ENCODE peak calls at places on chromosomes 16 and 17, in ten cellular contexts. One of them, this sample, is unnamed.

GRCh38 chr16:88938933-88939813 is 37.8 kb downstream of the CBFA2T3 start:
- DNase-seq in neural progenitor cell: no peak
- DNase-seq in B cell: no peak
- DNase-seq in fibroblast of the aortic adventitia: no peak
- DNase-seq in lower lobe of right lung: no peak
- DNase-seq in astrocyte: no peak
- DNase-seq in adrenal gland: no peak
- DNase-seq in uterus: no peak
- DNase-seq in heart left ventricle: peak
- DNase-seq in kidney epithelial cell: no peak
- DNase-seq in this sample: no peak

GRCh38 chr16:16016388-16016964 is 67.1 kb downstream of the ABCC1 start:
- DNase-seq in lower lobe of right lung: no peak
- DNase-seq in B cell: no peak
- DNase-seq in fibroblast of the aortic adventitia: no peak
- DNase-seq in neural progenitor cell: no peak
- DNase-seq in astrocyte: no peak
- DNase-seq in uterus: no peak
- DNase-seq in heart left ventricle: no peak
- DNase-seq in kidney epithelial cell: no peak
- DNase-seq in adrenal gland: no peak
- DNase-seq in this sample: no peak

GRCh38 chr17:44877121-44877520 is 22.1 kb downstream of the EFTUD2 start:
- DNase-seq in neural progenitor cell: no peak
- DNase-seq in fibroblast of the aortic adventitia: no peak
- DNase-seq in heart left ventricle: no peak
- DNase-seq in adrenal gland: no peak
- DNase-seq in astrocyte: no peak
- DNase-seq in uterus: no peak
- DNase-seq in kidney epithelial cell: no peak
- DNase-seq in lower lobe of right lung: no peak
- DNase-seq in B cell: no peak
- DNase-seq in this sample: no peak

GRCh38 chr17:71792966-71793365 is 327.9 kb upstream of the SOX9 start:
- DNase-seq in neural progenitor cell: peak
- DNase-seq in B cell: no peak
- DNase-seq in heart left ventricle: no peak
- DNase-seq in kidney epithelial cell: peak
- DNase-seq in uterus: no peak
- DNase-seq in adrenal gland: no peak
- DNase-seq in fibroblast of the aortic adventitia: peak
- DNase-seq in astrocyte: peak
- DNase-seq in lower lobe of right lung: no peak
- DNase-seq in this sample: peak

GRCh38 chr17:70159980-70160379 is 9.4 kb upstream of the KCNJ2 start:
- DNase-seq in astrocyte: no peak
- DNase-seq in B cell: no peak
- DNase-seq in heart left ventricle: no peak
- DNase-seq in uterus: no peak
- DNase-seq in lower lobe of right lung: no peak
- DNase-seq in adrenal gland: no peak
- DNase-seq in fibroblast of the aortic adventitia: peak
- DNase-seq in neural progenitor cell: no peak
- DNase-seq in kidney epithelial cell: no peak
- DNase-seq in this sample: no peak

GRCh38 chr17:59542960-59543635 is 22.3 kb upstream of the DHX40 start:
- DNase-seq in kidney epithelial cell: no peak
- DNase-seq in B cell: no peak
- DNase-seq in fibroblast of the aortic adventitia: no peak
- DNase-seq in heart left ventricle: no peak
- DNase-seq in adrenal gland: no peak
- DNase-seq in lower lobe of right lung: no peak
- DNase-seq in neural progenitor cell: no peak
- DNase-seq in uterus: no peak
- DNase-seq in astrocyte: no peak
- DNase-seq in this sample: no peak

GRCh38 chr16:67943619-67944503 is at the start of gene LCAT:
- DNase-seq in lower lobe of right lung: no peak
- DNase-seq in B cell: no peak
- DNase-seq in adrenal gland: peak
- DNase-seq in uterus: no peak
- DNase-seq in astrocyte: no peak
- DNase-seq in neural progenitor cell: peak
- DNase-seq in kidney epithelial cell: no peak
- DNase-seq in fibroblast of the aortic adventitia: peak
- DNase-seq in heart left ventricle: peak
- DNase-seq in this sample: no peak

GRCh38 chr17:75032896-75033294 is 13.9 kb downstream of the ATP5PD start:
- DNase-seq in lower lobe of right lung: no peak
- DNase-seq in B cell: no peak
- DNase-seq in kidney epithelial cell: no peak
- DNase-seq in heart left ventricle: peak
- DNase-seq in neural progenitor cell: no peak
- DNase-seq in fibroblast of the aortic adventitia: peak
- DNase-seq in astrocyte: no peak
- DNase-seq in uterus: peak
- DNase-seq in adrenal gland: peak
- DNase-seq in this sample: no peak

GRCh38 chr17:9406046-9406631 is 169.5 kb downstream of the STX8 start:
- DNase-seq in fibroblast of the aortic adventitia: no peak
- DNase-seq in neural progenitor cell: no peak
- DNase-seq in astrocyte: no peak
- DNase-seq in B cell: no peak
- DNase-seq in heart left ventricle: no peak
- DNase-seq in adrenal gland: no peak
- DNase-seq in kidney epithelial cell: no peak
- DNase-seq in lower lobe of right lung: no peak
- DNase-seq in uterus: no peak
- DNase-seq in this sample: no peak

GRCh38 chr17:74444406-74444805 is 12.5 kb downstream of the GPRC5C start:
- DNase-seq in fibroblast of the aortic adventitia: no peak
- DNase-seq in kidney epithelial cell: no peak
- DNase-seq in neural progenitor cell: no peak
- DNase-seq in heart left ventricle: peak
- DNase-seq in uterus: peak
- DNase-seq in adrenal gland: peak
- DNase-seq in lower lobe of right lung: no peak
- DNase-seq in B cell: no peak
- DNase-seq in astrocyte: no peak
- DNase-seq in this sample: no peak

GRCh38 chr17:45284176-45285140 is 22.6 kb upstream of the SPATA32 start:
- DNase-seq in B cell: peak
- DNase-seq in uterus: no peak
- DNase-seq in astrocyte: no peak
- DNase-seq in lower lobe of right lung: no peak
- DNase-seq in neural progenitor cell: peak
- DNase-seq in heart left ventricle: peak
- DNase-seq in kidney epithelial cell: no peak
- DNase-seq in adrenal gland: peak
- DNase-seq in fibroblast of the aortic adventitia: no peak
- DNase-seq in this sample: no peak

GRCh38 chr17:29062215-29062614 is 19.3 kb downstream of the PIPOX start:
- DNase-seq in kidney epithelial cell: no peak
- DNase-seq in uterus: no peak
- DNase-seq in adrenal gland: no peak
- DNase-seq in heart left ventricle: no peak
- DNase-seq in B cell: no peak
- DNase-seq in neural progenitor cell: no peak
- DNase-seq in lower lobe of right lung: no peak
- DNase-seq in astrocyte: no peak
- DNase-seq in fibroblast of the aortic adventitia: no peak
- DNase-seq in this sample: no peak

GRCh38 chr16:12120331-12120981 is 143.9 kb downstream of the SNX29 start:
- DNase-seq in astrocyte: peak
- DNase-seq in lower lobe of right lung: no peak
- DNase-seq in fibroblast of the aortic adventitia: peak
- DNase-seq in uterus: no peak
- DNase-seq in heart left ventricle: peak
- DNase-seq in B cell: no peak
- DNase-seq in neural progenitor cell: no peak
- DNase-seq in adrenal gland: peak
- DNase-seq in kidney epithelial cell: no peak
- DNase-seq in this sample: peak

GRCh38 chr16:88087517-88087877 is 136.3 kb downstream of the BANP start:
- DNase-seq in lower lobe of right lung: no peak
- DNase-seq in astrocyte: no peak
- DNase-seq in uterus: no peak
- DNase-seq in kidney epithelial cell: no peak
- DNase-seq in neural progenitor cell: peak
- DNase-seq in B cell: no peak
- DNase-seq in heart left ventricle: no peak
- DNase-seq in adrenal gland: no peak
- DNase-seq in fibroblast of the aortic adventitia: no peak
- DNase-seq in this sample: no peak

GRCh38 chr16:28059841-28060240 is 3.7 kb downstream of the GSG1L start:
- DNase-seq in uterus: no peak
- DNase-seq in lower lobe of right lung: no peak
- DNase-seq in neural progenitor cell: no peak
- DNase-seq in adrenal gland: no peak
- DNase-seq in fibroblast of the aortic adventitia: no peak
- DNase-seq in astrocyte: no peak
- DNase-seq in kidney epithelial cell: no peak
- DNase-seq in heart left ventricle: no peak
- DNase-seq in B cell: no peak
- DNase-seq in this sample: no peak

DNA sequence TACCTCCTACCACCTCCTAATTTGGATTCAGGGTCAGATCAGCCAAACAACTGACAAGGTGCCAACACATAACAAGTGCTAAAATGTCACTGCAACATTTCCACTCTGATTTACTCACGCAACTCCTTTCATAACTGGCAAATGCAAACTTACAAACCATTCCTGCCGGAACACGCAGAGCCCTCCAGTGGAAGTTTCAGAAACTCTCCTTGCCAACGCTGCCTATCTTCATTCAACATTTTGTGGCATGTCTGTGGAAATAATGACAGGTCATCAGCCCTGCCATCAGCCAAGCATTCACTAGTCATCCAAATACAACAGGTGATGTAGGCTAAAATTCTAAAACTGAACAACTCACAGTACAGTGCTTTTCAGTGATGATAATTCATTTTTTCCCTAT is 37.7 kb upstream of the OR3A1 start:
- DNase-seq in kidney epithelial cell: no peak
- DNase-seq in adrenal gland: no peak
- DNase-seq in B cell: no peak
- DNase-seq in uterus: no peak
- DNase-seq in heart left ventricle: no peak
- DNase-seq in lower lobe of right lung: no peak
- DNase-seq in fibroblast of the aortic adventitia: no peak
- DNase-seq in neural progenitor cell: no peak
- DNase-seq in astrocyte: no peak
- DNase-seq in this sample: no peak
- TF ChIP-seq CTCF in kidney epithelial cell: no peak
- TF ChIP-seq CTCF in adrenal gland: peak
- TF ChIP-seq CTCF in B cell: no peak
- TF ChIP-seq CTCF in uterus: no peak
- TF ChIP-seq CTCF in heart left ventricle: no peak
- TF ChIP-seq CTCF in lower lobe of right lung: no peak
- TF ChIP-seq CTCF in fibroblast of the aortic adventitia: no peak
- TF ChIP-seq CTCF in neural progenitor cell: no peak
- TF ChIP-seq CTCF in astrocyte: no peak
- TF ChIP-seq CTCF in this sample: no peak

DNA sequence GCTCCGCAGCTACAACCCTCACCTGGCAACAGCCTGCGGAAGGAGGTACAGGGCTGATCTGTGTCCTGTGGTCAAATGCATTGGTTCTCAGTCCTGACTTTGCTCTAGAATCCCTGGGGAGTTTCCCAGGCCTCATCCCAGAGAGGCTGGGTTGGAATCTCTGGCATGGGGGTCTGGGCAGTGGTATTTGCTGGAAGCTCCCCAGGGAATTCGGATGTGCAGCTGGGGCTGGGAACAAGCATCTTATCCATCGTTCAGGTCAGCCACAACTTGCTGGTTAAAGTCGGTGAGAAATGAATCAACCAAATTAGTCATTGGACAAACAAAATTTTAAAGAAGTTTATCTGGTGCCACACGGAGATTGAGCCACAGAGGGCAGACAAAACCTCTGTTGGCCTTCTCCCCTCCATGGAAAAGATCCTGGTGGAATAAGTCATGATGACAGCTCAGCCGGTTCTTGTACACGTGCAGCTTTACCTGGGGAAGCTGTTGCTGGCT is 231.2 kb downstream of the FOXL1 start:
- DNase-seq in uterus: no peak
- DNase-seq in heart left ventricle: no peak
- DNase-seq in neural progenitor cell: no peak
- DNase-seq in adrenal gland: no peak
- DNase-seq in lower lobe of right lung: no peak
- DNase-seq in B cell: peak
- DNase-seq in kidney epithelial cell: peak
- DNase-seq in fibroblast of the aortic adventitia: peak
- DNase-seq in astrocyte: peak
- DNase-seq in this sample: peak
- TF ChIP-seq CTCF in uterus: no peak
- TF ChIP-seq CTCF in heart left ventricle: no peak
- TF ChIP-seq CTCF in neural progenitor cell: no peak
- TF ChIP-seq CTCF in adrenal gland: no peak
- TF ChIP-seq CTCF in lower lobe of right lung: no peak
- TF ChIP-seq CTCF in B cell: no peak
- TF ChIP-seq CTCF in kidney epithelial cell: peak
- TF ChIP-seq CTCF in fibroblast of the aortic adventitia: peak
- TF ChIP-seq CTCF in astrocyte: peak
- TF ChIP-seq CTCF in this sample: peak

DNA sequence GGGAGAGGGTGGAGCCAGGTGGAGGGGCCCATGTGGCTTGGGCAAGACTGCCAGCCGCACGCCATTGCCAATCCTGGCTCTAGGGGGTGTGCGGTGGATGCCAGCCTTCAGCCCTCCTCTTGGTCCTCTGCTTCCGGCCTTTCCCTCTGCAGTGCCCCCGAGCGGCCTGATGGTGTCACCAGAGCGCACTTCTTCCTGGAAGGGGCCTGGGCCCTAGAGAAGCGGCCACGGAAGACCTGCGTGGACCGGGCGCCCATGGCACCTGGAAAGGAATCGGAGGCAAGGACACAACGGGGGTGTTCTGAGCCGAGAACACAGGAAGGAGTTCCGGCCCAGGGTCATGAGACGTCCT is 93.0 kb downstream of the IRX3 start:
- DNase-seq in heart left ventricle: peak
- DNase-seq in kidney epithelial cell: no peak
- DNase-seq in uterus: peak
- DNase-seq in adrenal gland: peak
- DNase-seq in B cell: no peak
- DNase-seq in fibroblast of the aortic adventitia: peak
- DNase-seq in astrocyte: peak
- DNase-seq in lower lobe of right lung: peak
- DNase-seq in neural progenitor cell: peak
- DNase-seq in this sample: no peak
- TF ChIP-seq CTCF in heart left ventricle: peak
- TF ChIP-seq CTCF in kidney epithelial cell: peak
- TF ChIP-seq CTCF in uterus: peak
- TF ChIP-seq CTCF in adrenal gland: peak
- TF ChIP-seq CTCF in B cell: no peak
- TF ChIP-seq CTCF in fibroblast of the aortic adventitia: peak
- TF ChIP-seq CTCF in astrocyte: peak
- TF ChIP-seq CTCF in lower lobe of right lung: peak
- TF ChIP-seq CTCF in neural progenitor cell: peak
- TF ChIP-seq CTCF in this sample: peak

DNA sequence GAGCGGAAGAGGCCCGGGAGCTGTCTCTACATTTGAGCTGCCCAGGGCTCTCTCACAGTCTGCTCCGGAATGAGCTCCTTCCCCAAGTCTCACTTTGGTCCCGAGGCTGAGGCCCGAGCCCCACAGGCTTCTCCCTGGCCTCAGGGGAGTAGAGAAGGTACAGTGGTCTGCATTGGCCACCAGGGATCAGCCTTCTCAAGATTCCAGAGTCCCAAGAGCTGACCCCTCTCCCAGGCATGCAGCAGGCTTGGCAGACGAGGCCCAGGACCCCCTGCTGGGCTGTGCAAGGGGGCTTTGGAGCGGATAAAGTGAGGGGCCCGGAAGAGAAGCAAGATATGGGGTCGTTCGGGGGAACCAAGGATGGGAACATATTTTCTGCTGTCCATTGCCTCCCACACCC is 3.1 kb downstream of the PRSS27 start:
- DNase-seq in neural progenitor cell: peak
- DNase-seq in kidney epithelial cell: no peak
- DNase-seq in B cell: no peak
- DNase-seq in fibroblast of the aortic adventitia: no peak
- DNase-seq in lower lobe of right lung: no peak
- DNase-seq in uterus: no peak
- DNase-seq in heart left ventricle: no peak
- DNase-seq in astrocyte: no peak
- DNase-seq in adrenal gland: no peak
- DNase-seq in this sample: no peak
- TF ChIP-seq CTCF in neural progenitor cell: peak
- TF ChIP-seq CTCF in kidney epithelial cell: no peak
- TF ChIP-seq CTCF in B cell: no peak
- TF ChIP-seq CTCF in fibroblast of the aortic adventitia: no peak
- TF ChIP-seq CTCF in lower lobe of right lung: no peak
- TF ChIP-seq CTCF in uterus: no peak
- TF ChIP-seq CTCF in heart left ventricle: no peak
- TF ChIP-seq CTCF in astrocyte: no peak
- TF ChIP-seq CTCF in adrenal gland: no peak
- TF ChIP-seq CTCF in this sample: no peak

This sample was measured in AG04449.